ENCODE peak calls at places on chromosomes 3 and 15, in five cellular contexts. Q is HCT116, D is OCI-LY7, C is fibroblast of lung, Y is PC-3. B is an unnamed sample.

GRCh38 chr3:16828815-16829214 is 55.9 kb upstream of the PLCL2 start:
- DNase-seq in D (peak; percentile 77), C (peak; percentile 57), Q (peak; percentile 55), Y (peak; percentile 84), B (peak; percentile 6)

GRCh38 chr3:162278834-162279233 is 782.2 kb downstream of the OTOL1 start:
- DNase-seq in Y (no peak), D (no peak), Q (no peak), C (no peak), B (no peak)

GRCh38 chr3:127101411-127102067 is 91.4 kb upstream of the PRR23E start:
- DNase-seq in D (no peak), Q (no peak), C (no peak), Y (no peak), B (no peak)

GRCh38 chr3:117149577-117149976 is 440.0 kb downstream of the TUSC7 start:
- DNase-seq in C (no peak), Y (no peak), D (no peak), Q (no peak), B (no peak)

GRCh38 chr3:149507491-149508324 is 33.2 kb downstream of the TM4SF4 start:
- DNase-seq in Q (no peak), Y (no peak), C (no peak), D (no peak), B (peak; percentile 45)

GRCh38 chr15:41284425-41285177 is 47.8 kb downstream of the OIP5 start:
- DNase-seq in Y (peak; percentile 36), C (peak; percentile 30), Q (no peak), D (peak; percentile 54), B (peak; percentile 23)

GRCh38 chr3:154758109-154758868 is 321.8 kb upstream of the MME start:
- DNase-seq in C (peak; percentile 82), Y (peak; percentile 65), Q (no peak), D (peak; percentile 65), B (peak; percentile 10)

GRCh38 chr15:69940441-69940785 is 157.3 kb downstream of the TLE3 start:
- DNase-seq in D (no peak), Y (no peak), Q (no peak), C (no peak), B (no peak)

GRCh38 chr3:155643581-155644165 is 101.2 kb downstream of the PLCH1 start:
- DNase-seq in D (no peak), Y (no peak), Q (no peak), C (no peak), B (no peak)

GRCh38 chr15:52810346-52810745 is 20.2 kb upstream of the ONECUT1 start:
- DNase-seq in Q (no peak), Y (no peak), D (no peak), C (no peak), B (no peak)

GRCh38 chr3:138062037-138062436 is 52.1 kb downstream of the CLDN18 start:
- DNase-seq in Y (no peak), Q (no peak), D (no peak), C (no peak), B (no peak)

GRCh38 chr3:108088146-108088545 is 2.7 kb downstream of the CD47 start:
- DNase-seq in Y (peak; percentile 21), Q (no peak), C (no peak), D (peak; percentile 16), B (no peak)

GRCh38 chr15:77615472-77615871 is 17.2 kb downstream of the LINGO1 start:
- DNase-seq in D (no peak), Y (no peak), Q (no peak), C (no peak), B (no peak)

GRCh38 chr15:77620297-77620696 is 12.4 kb downstream of the LINGO1 start:
- DNase-seq in C (no peak), D (no peak), Q (no peak), Y (no peak), B (no peak)

GRCh38 chr15:77619883-77620282 is 12.8 kb downstream of the LINGO1 start:
- DNase-seq in Y (no peak), D (no peak), Q (no peak), C (no peak), B (no peak)

GRCh38 chr15:77616072-77616471 is 16.6 kb downstream of the LINGO1 start:
- DNase-seq in D (no peak), Q (no peak), C (no peak), Y (no peak), B (no peak)

GRCh38 chr15:77617507-77618285 is 15.0 kb downstream of the LINGO1 start:
- DNase-seq in C (no peak), Q (peak; percentile 13), D (peak; percentile 37), Y (peak; percentile 29), B (peak; percentile 27)
- TF ChIP-seq CTCF in C (peak; percentile 33), Q (peak; percentile 79), D (peak; percentile 77), Y (peak; percentile 61), B (peak; percentile 40)

GRCh38 chr15:47705601-47706000 is 11.7 kb upstream of the SEMA6D start:
- DNase-seq in Q (no peak), Y (no peak), C (no peak), D (no peak), B (no peak)

GRCh38 chr15:47711654-47712053 is 5.7 kb upstream of the SEMA6D start:
- DNase-seq in Y (peak; percentile 45), D (peak; percentile 23), Q (no peak), C (peak; percentile 32), B (peak; percentile 5)

GRCh38 chr15:47708116-47708515 is 9.2 kb upstream of the SEMA6D start:
- DNase-seq in C (no peak), Y (no peak), Q (no peak), D (no peak), B (no peak)

GRCh38 chr15:47708595-47708994 is 8.7 kb upstream of the SEMA6D start:
- DNase-seq in D (no peak), Y (no peak), Q (no peak), C (no peak), B (no peak)
- H3K4me2 ChIP-seq in D (no peak overlapping the region), Y (no peak overlapping the region), Q (no peak overlapping the region), C (no peak overlapping the region), B (no peak overlapping the region)

DNA sequence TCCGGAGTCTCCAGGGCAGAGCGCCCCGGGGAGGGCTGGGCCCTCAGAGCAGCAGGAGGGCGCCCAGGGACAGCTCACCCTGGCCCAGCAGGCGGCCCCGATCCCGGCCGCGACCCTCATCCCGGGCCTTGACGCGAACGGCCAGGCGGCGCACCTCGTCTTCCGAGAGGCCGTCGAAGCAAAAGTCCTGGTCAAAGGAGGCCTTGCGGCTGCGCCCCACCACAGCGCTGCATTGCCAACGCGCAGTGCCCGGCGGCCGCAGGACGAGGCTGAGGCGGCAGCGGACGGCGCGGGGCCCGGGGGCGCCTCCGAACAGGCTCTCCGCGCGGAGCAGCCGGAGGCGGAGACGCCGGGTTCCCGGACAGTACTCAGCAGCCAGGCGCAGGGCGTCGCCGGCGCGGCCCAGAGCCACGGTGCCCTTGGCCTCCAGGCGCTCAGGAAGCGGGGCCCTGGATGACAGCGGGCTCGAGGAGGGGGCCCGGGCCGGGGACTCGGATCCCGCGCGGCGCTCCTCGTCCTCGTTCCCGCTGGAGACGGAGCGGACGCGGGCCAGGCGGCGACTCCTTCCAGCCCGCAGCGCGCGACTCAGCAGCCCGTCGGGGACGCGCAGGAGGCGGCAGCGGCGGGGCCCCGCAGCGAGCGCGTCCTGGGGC is 1.1 kb downstream of the C2CD4B start:
- DNase-seq in Q (no peak), C (no peak), D (no peak), Y (no peak), B (no peak)
- H2AFZ ChIP-seq in Q (no peak overlapping the region), C (no peak overlapping the region), D (no peak overlapping the region), Y (no peak overlapping the region), B (peak overlapping the region; percentile 40)

GRCh38 chr3:32147509-32147908 is 41.1 kb downstream of the GPD1L start:
- DNase-seq in D (no peak), Q (no peak), Y (peak; percentile 79), C (peak; percentile 51), B (peak; percentile 44)

GRCh38 chr3:32146669-32147315 is 40.4 kb downstream of the GPD1L start:
- DNase-seq in D (peak; percentile 46), C (no peak), Y (peak; percentile 51), Q (no peak), B (peak; percentile 63)

GRCh38 chr3:32143849-32144757 is 37.7 kb downstream of the GPD1L start:
- DNase-seq in D (peak; percentile 84), C (peak; percentile 96), Q (peak; percentile 73), Y (peak; percentile 99), B (peak; percentile 82)

GRCh38 chr3:32148356-32148755 is 41.9 kb downstream of the GPD1L start:
- DNase-seq in C (no peak), Y (no peak), D (no peak), Q (no peak), B (no peak)

GRCh38 chr3:32147935-32148334 is 41.5 kb downstream of the GPD1L start:
- DNase-seq in D (peak; percentile 16), Y (no peak), Q (no peak), C (peak; percentile 38), B (no peak)
- TF ChIP-seq CTCF in D (peak; percentile 69), Y (peak; percentile 53), Q (no peak), C (peak; percentile 28), B (no peak)

DNA sequence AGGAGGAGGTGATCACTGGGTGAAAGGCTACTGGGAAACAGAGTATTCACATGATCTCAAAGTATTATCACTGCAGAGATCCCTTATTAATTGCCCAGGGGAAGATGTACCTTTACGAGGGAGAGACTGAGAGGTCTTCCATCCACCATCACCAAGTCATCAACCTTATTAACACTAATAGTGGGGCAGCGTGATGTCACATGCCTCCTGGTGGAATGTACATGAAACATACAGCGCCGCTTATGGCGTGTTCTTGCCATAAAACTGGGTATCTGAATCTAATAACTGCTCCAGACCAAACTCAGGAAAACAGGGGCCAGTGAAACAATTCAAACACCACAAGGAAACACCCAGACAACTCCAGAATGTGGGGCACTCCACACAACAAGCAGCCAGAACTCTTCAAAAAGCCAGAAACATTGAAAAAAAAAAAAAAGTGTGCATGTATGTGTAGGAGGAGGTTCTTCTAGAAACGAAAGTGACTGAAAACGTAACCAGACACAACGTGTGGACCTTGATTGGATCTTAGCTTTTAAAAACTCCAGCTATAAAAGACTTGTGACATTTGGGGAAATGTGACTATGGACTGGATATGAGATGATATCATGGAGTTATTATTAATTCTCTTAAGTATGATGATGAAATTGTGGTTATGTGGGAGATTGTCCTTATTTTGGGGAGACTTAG is 4.6 kb downstream of the STIMATE start:
- DNase-seq in C (no peak), D (no peak), Q (no peak), Y (no peak), B (no peak)
- H3K4me2 ChIP-seq in C (peak overlapping the region; percentile 79), D (peak overlapping the region; percentile 23), Q (no peak overlapping the region), Y (no peak overlapping the region), B (no peak overlapping the region)

GRCh38 chr3:112372396-112372795 is 39.4 kb downstream of the CD200 start:
- DNase-seq in Y (no peak), C (no peak), Q (no peak), D (no peak), B (no peak)

GRCh38 chr3:112375117-112375516 is 42.2 kb downstream of the CD200 start:
- DNase-seq in Y (no peak), D (no peak), C (no peak), Q (no peak), B (no peak)

GRCh38 chr3:112373924-112374323 is 41.0 kb downstream of the CD200 start:
- DNase-seq in D (no peak), Y (no peak), C (no peak), Q (no peak), B (no peak)

GRCh38 chr3:112373476-112373875 is 40.5 kb downstream of the CD200 start:
- DNase-seq in D (peak; percentile 5), Q (no peak), C (no peak), Y (no peak), B (no peak)

DNA sequence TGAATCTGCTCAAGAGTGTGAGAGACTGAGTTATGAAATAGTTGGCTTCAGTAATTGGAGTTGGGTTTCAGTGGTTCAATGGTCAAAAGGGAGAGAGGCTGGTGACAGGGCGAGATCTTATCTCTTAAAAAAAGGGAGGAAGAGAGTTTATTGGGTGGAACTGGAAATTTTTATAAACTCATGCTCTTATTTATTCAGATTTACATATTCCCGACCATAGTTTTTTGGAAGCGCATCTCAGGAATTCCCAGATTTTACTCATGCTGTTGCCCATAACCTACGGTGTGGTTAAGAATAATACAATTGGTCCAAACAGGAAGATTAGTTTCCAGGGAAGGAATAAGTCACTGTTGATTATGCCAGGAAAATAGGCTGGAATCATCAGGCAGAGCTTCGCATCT is 41.4 kb downstream of the CD200 start:
- DNase-seq in Q (no peak), Y (no peak), C (peak; percentile 28), D (no peak), B (peak; percentile 36)
- H2AFZ ChIP-seq in Q (no peak overlapping the region), Y (no peak overlapping the region), C (no peak overlapping the region), D (no peak overlapping the region), B (no peak overlapping the region)